ENCODE peak calls at places on chromosomes 6 and 20, in six cellular contexts. F, I, K, X, Z and P are unnamed samples.

GRCh38 chr20:43096471-43096870 is 93.2 kb downstream of the PTPRT start:
- DNase-seq in K (no peak), X (no peak), F (no peak), I (no peak), Z (no peak), P (no peak)

GRCh38 chr6:22708469-22708868 is 139.1 kb downstream of the HDGFL1 start:
- DNase-seq in X (no peak), Z (no peak), I (no peak), K (no peak), F (no peak), P (no peak)

GRCh38 chr6:170033666-170034065 is 257.2 kb downstream of the DLL1 start:
- DNase-seq in X (no peak), F (no peak), K (no peak), I (no peak), Z (peak), P (no peak)

GRCh38 chr20:58310291-58310782 is 822 bp downstream of the RAB22A start:
- DNase-seq in F (no peak), Z (no peak), X (no peak), I (peak), K (no peak), P (no peak)

GRCh38 chr6:131923356-131923755 is 27.8 kb downstream of the CCN2 start:
- DNase-seq in F (peak), Z (no peak), K (peak), I (peak), X (peak), P (peak)

GRCh38 chr20:32483351-32484220 is 101.5 kb downstream of the NOL4L start:
- DNase-seq in I (peak), X (peak), F (peak), Z (peak), K (peak), P (no peak)

GRCh38 chr6:9224539-9224938 is 789.2 kb upstream of the SLC35B3 start:
- DNase-seq in I (no peak), K (no peak), F (no peak), X (no peak), Z (no peak), P (no peak)

GRCh38 chr6:158928068-158928467 is 71.9 kb downstream of the RSPH3 start:
- DNase-seq in I (no peak), Z (no peak), K (no peak), F (no peak), X (no peak), P (no peak)

GRCh38 chr20:61805365-61805764 is 260.3 kb downstream of the TAF4 start:
- DNase-seq in X (no peak), F (no peak), I (no peak), Z (peak), K (no peak), P (no peak)

GRCh38 chr6:10230533-10230932 is 184.3 kb downstream of the TFAP2A start:
- DNase-seq in Z (no peak), I (no peak), X (no peak), K (no peak), F (no peak), P (no peak)

GRCh38 chr6:41445268-41445667 is 100.9 kb upstream of the FOXP4 start:
- DNase-seq in K (no peak), I (no peak), Z (no peak), X (no peak), F (no peak), P (no peak)

GRCh38 chr20:44112456-44112855 is 74.5 kb downstream of the JPH2 start:
- DNase-seq in K (no peak), F (no peak), X (no peak), I (no peak), Z (no peak), P (no peak)

GRCh38 chr20:59515013-59515905 is 89.1 kb upstream of the PHACTR3 start:
- DNase-seq in I (peak), K (peak), Z (peak), F (peak), X (peak), P (no peak)

GRCh38 chr6:170269873-170270541 is 20.9 kb downstream of the DLL1 start:
- DNase-seq in I (no peak), X (no peak), F (no peak), Z (no peak), K (peak), P (no peak)

GRCh38 chr6:26576407-26576843 is 20.3 kb upstream of the ABT1 start:
- DNase-seq in F (no peak), I (no peak), X (no peak), Z (no peak), K (no peak), P (no peak)

GRCh38 chr6:159068904-159069578 is 24.2 kb upstream of the TAGAP start:
- DNase-seq in I (no peak), F (no peak), X (no peak), K (no peak), Z (no peak), P (no peak)

GRCh38 chr20:37378785-37379598 is 33.1 kb downstream of the SRC start:
- DNase-seq in X (peak), Z (peak), I (no peak), F (peak), K (no peak), P (no peak)

GRCh38 chr6:109820706-109821350 is 129.7 kb downstream of the FIG4 start:
- DNase-seq in F (no peak), Z (no peak), K (no peak), X (no peak), I (peak), P (peak)

GRCh38 chr6:117550618-117551242 is 51.6 kb downstream of the GOPC start:
- DNase-seq in I (no peak), Z (no peak), F (no peak), X (no peak), K (no peak), P (no peak)

GRCh38 chr20:145877-146276 is 3.5 kb downstream of the DEFB126 start:
- DNase-seq in Z (no peak), X (no peak), F (no peak), K (no peak), I (no peak), P (no peak)

GRCh38 chr6:166286831-166287271 is 21.3 kb downstream of the PRR18 start:
- DNase-seq in X (no peak), I (peak), Z (no peak), K (peak), F (peak), P (peak)
- H3K4me3 ChIP-seq in X (no peak), I (peak), Z (no peak), K (no peak), F (no peak), P (no peak)

GRCh38 chr6:79468587-79468986 is 68.6 kb downstream of the LCA5 start:
- DNase-seq in F (no peak), K (no peak), Z (no peak), X (no peak), I (no peak), P (no peak)

GRCh38 chr6:79467716-79468115 is 69.5 kb downstream of the LCA5 start:
- DNase-seq in K (no peak), X (peak), I (no peak), Z (no peak), F (no peak), P (no peak)

GRCh38 chr6:79463721-79464120 is 73.5 kb downstream of the LCA5 start:
- DNase-seq in X (no peak), F (no peak), Z (no peak), K (no peak), I (no peak), P (no peak)

GRCh38 chr6:79468116-79468515 is 69.1 kb downstream of the LCA5 start:
- DNase-seq in K (no peak), F (no peak), X (peak), Z (no peak), I (no peak), P (no peak)

GRCh38 chr6:79466222-79466834 is 70.9 kb downstream of the LCA5 start:
- DNase-seq in I (peak), X (no peak), Z (no peak), F (no peak), K (no peak), P (no peak)
- TF ChIP-seq CTCF in I (peak), X (peak), Z (peak), F (peak), K (peak), P (peak)

GRCh38 chr6:53062369-53062639 is 2.9 kb upstream of the FBXO9 start:
- DNase-seq in I (peak), K (no peak), X (no peak), Z (no peak), F (no peak), P (no peak)
- H3K4me3 ChIP-seq in I (peak), K (peak), X (no peak), Z (peak), F (no peak), P (peak)

DNA sequence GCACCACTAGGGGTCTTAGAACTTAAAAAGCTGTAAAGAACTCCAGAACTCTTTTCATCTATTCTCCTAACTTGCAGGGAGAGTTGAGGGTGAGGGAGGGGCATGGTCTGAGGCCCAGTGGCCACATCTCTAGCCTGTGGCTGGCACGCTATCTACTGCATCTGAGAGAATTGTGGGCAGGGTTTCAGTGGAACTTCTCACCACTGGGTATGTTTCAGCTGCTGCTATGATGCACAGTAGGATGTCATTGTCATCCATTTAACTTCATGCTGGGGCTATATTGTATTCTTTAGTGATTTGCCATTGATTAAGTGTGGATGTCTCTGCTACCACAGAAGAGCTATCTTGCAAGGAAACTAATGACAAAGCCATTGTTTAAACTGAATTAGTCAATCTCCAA is 4.5 kb downstream of the TMEM14A start:
- DNase-seq in K (no peak), I (no peak), Z (no peak), F (no peak), X (no peak), P (no peak)
- TF ChIP-seq CTCF in K (no peak), I (peak), Z (no peak), F (no peak), X (peak), P (no peak)

DNA sequence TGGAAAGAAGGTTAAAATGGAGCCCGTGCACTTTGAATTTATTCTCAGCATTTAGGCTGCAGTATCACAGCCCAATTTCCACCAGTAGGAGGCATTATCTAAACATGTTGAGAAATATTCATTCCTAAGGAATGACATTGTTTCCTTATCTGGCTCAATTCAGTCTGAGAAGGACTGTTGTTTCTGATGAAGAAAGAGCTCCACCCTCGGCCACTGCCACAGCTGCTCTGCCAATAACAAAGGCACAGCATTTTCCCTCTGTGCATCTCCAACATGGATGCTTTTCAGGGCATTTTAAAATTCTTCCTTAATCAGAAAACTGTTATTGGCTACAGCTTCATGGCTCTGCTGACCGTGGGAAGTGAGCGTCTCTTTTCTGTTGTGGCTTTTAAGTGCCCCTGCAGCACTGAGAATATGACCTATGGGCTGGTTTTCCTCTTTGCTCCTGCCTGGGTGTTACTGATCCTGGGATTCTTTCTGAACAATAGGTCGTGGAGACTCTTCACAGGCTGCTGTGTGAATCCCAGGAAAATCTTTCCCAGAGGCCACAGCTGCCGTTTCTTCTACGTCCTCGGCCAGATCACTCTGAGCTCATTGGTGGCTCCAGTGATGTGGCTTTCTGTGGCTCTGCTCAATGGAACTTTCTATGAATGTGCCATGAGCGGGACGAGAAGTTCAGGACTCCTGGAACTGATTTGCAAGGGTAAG is at the start of gene CALHM5:
- DNase-seq in Z (no peak), X (peak), F (peak), K (no peak), I (no peak), P (no peak)
- H3K4me3 ChIP-seq in Z (peak), X (peak), F (no peak), K (peak), I (no peak), P (no peak)